ENCODE peak calls at places on chromosomes 6 and 20, in seven cellular contexts. R is effector memory CD4-positive, alpha-beta T cell; B is heart left ventricle; U is CD4-positive, alpha-beta T cell; G is HCT116; V is heart right ventricle; X is CD4-positive, CD25-positive, alpha-beta regulatory T cell. W is an unnamed sample.

GRCh38 chr6:111417946-111418345 is 65.1 kb downstream of the REV3L start:
- DNase-seq in R (no peak), B (no peak), U (no peak), G (no peak), V (no peak), X (no peak), W (no peak)

GRCh38 chr20:64055893-64056638 is 6.6 kb upstream of the SOX18 start:
- DNase-seq in R (no peak), B (peak), U (no peak), G (no peak), V (peak), X (no peak), W (no peak)

GRCh38 chr6:34359438-34360158 is 32.9 kb downstream of the NUDT3 start:
- DNase-seq in R (no peak), B (no peak), U (no peak), G (no peak), V (no peak), X (no peak), W (no peak)

GRCh38 chr6:106797186-106797585 is 167.8 kb downstream of the QRSL1 start:
- DNase-seq in R (no peak), B (no peak), U (no peak), G (no peak), V (no peak), X (no peak), W (no peak)

GRCh38 chr6:56532766-56533551 is 109.7 kb downstream of the DST start:
- DNase-seq in R (no peak), B (no peak), U (no peak), G (no peak), V (no peak), X (no peak), W (no peak)

GRCh38 chr6:164216839-164217238 is 802.3 kb downstream of the QKI start:
- DNase-seq in R (no peak), B (no peak), U (no peak), G (no peak), V (no peak), X (no peak), W (no peak)

GRCh38 chr6:125906158-125906998 is 50.2 kb upstream of the HINT3 start:
- DNase-seq in R (no peak), B (peak), U (peak), G (peak), V (peak), X (peak), W (no peak)

GRCh38 chr20:7180261-7181045 is 413.0 kb downstream of the BMP2 start:
- DNase-seq in R (no peak), B (no peak), U (no peak), G (no peak), V (no peak), X (no peak), W (no peak)

GRCh38 chr6:69289689-69290088 is 507.1 kb downstream of the LMBRD1 start:
- DNase-seq in R (no peak), B (no peak), U (no peak), G (no peak), V (no peak), X (no peak), W (no peak)

GRCh38 chr20:53677447-53678314 is 84.0 kb upstream of the ZNF217 start:
- DNase-seq in R (no peak), B (peak), U (no peak), G (no peak), V (peak), X (no peak), W (no peak)

GRCh38 chr6:45254242-45254641 is 73.9 kb upstream of the RUNX2 start:
- DNase-seq in R (no peak), B (no peak), U (no peak), G (no peak), V (no peak), X (no peak), W (no peak)

GRCh38 chr6:115551510-115551909 is 509.2 kb downstream of the FRK start:
- DNase-seq in R (no peak), B (no peak), U (no peak), G (no peak), V (no peak), X (no peak), W (no peak)

GRCh38 chr20:6698056-6698455 is 69.4 kb upstream of the BMP2 start:
- DNase-seq in R (no peak), B (no peak), U (no peak), G (peak), V (no peak), X (no peak), W (no peak)

GRCh38 chr6:110509617-110510231 is 33.3 kb upstream of the SLC22A16 start:
- DNase-seq in R (no peak), B (no peak), U (no peak), G (peak), V (no peak), X (no peak), W (no peak)

GRCh38 chr6:107618672-107619071 is 128.8 kb downstream of the SOBP start:
- DNase-seq in R (no peak), B (no peak), U (peak), G (no peak), V (no peak), X (peak), W (no peak)

GRCh38 chr20:50460608-50461268 is 49.4 kb upstream of the PTPN1 start:
- DNase-seq in R (peak), B (peak), U (peak), G (peak), V (peak), X (peak), W (peak)

GRCh38 chr20:57663681-57664451 is 43.6 kb upstream of the ZBP1 start:
- DNase-seq in R (no peak), B (peak), U (peak), G (no peak), V (no peak), X (no peak), W (no peak)

GRCh38 chr6:37636112-37636511 is 61.6 kb downstream of the MDGA1 start:
- DNase-seq in R (no peak), B (no peak), U (no peak), G (no peak), V (no peak), X (no peak), W (no peak)

GRCh38 chr20:3660262-3661059 is 2.7 kb downstream of the GFRA4 start:
- DNase-seq in R (no peak), B (no peak), U (no peak), G (no peak), V (no peak), X (no peak), W (no peak)

GRCh38 chr20:43893930-43894329 is 20.7 kb upstream of the TOX2 start:
- DNase-seq in R (no peak), B (no peak), U (no peak), G (no peak), V (no peak), X (no peak), W (no peak)

GRCh38 chr6:16854986-16855385 is 93.7 kb upstream of the ATXN1 start:
- DNase-seq in R (no peak), B (no peak), U (no peak), G (no peak), V (no peak), X (no peak), W (no peak)

GRCh38 chr6:25218346-25218745 is 60.8 kb upstream of the CARMIL1 start:
- DNase-seq in R (no peak), B (no peak), U (no peak), G (no peak), V (no peak), X (no peak), W (no peak)

GRCh38 chr6:11575408-11576033 is 38.0 kb downstream of the TMEM170B start:
- DNase-seq in R (no peak), B (peak), U (no peak), G (peak), V (peak), X (peak), W (peak)

GRCh38 chr6:168335341-168335740 is 15.8 kb upstream of the DACT2 start:
- DNase-seq in R (no peak), B (no peak), U (no peak), G (no peak), V (no peak), X (no peak), W (no peak)

GRCh38 chr6:137806914-137807682 is 60.0 kb upstream of the TNFAIP3 start:
- DNase-seq in R (no peak), B (no peak), U (no peak), G (no peak), V (no peak), X (no peak), W (no peak)

GRCh38 chr20:33305591-33306057 is 22.6 kb downstream of the BPIFB1 start:
- DNase-seq in R (no peak), B (no peak), U (no peak), G (peak), V (no peak), X (no peak), W (no peak)

GRCh38 chr6:84707161-84707560 is 57.2 kb downstream of the TBX18 start:
- DNase-seq in R (no peak), B (no peak), U (no peak), G (no peak), V (no peak), X (no peak), W (no peak)

GRCh38 chr6:141562181-141562800 is 570.4 kb upstream of the GJE1 start:
- DNase-seq in R (no peak), B (peak), U (no peak), G (no peak), V (peak), X (no peak), W (peak)

GRCh38 chr6:25660512-25660911 is 8.5 kb downstream of the SCGN start:
- DNase-seq in R (no peak), B (no peak), U (no peak), G (peak), V (no peak), X (no peak), W (no peak)

GRCh38 chr6:141988954-141989705 is 143.6 kb upstream of the GJE1 start:
- DNase-seq in R (no peak), B (no peak), U (no peak), G (peak), V (no peak), X (peak), W (no peak)

GRCh38 chr20:63830821-63831593 is at the start of gene ZBTB46:
- DNase-seq in R (no peak), B (peak), U (no peak), G (no peak), V (peak), X (no peak), W (no peak)

GRCh38 chr6:158010591-158011477 is 29.2 kb downstream of the SYNJ2 start:
- DNase-seq in R (no peak), B (no peak), U (no peak), G (no peak), V (no peak), X (no peak), W (no peak)

GRCh38 chr6:35173068-35174042 is 32.2 kb upstream of the TCP11 start:
- DNase-seq in R (no peak), B (no peak), U (no peak), G (no peak), V (no peak), X (no peak), W (no peak)

GRCh38 chr20:33919653-33920052 is 74.1 kb upstream of the RALY start:
- DNase-seq in R (no peak), B (no peak), U (no peak), G (no peak), V (no peak), X (no peak), W (no peak)

GRCh38 chr6:94254689-94255088 is 835.3 kb upstream of the EPHA7 start:
- DNase-seq in R (no peak), B (no peak), U (no peak), G (no peak), V (no peak), X (no peak), W (peak)

DNA sequence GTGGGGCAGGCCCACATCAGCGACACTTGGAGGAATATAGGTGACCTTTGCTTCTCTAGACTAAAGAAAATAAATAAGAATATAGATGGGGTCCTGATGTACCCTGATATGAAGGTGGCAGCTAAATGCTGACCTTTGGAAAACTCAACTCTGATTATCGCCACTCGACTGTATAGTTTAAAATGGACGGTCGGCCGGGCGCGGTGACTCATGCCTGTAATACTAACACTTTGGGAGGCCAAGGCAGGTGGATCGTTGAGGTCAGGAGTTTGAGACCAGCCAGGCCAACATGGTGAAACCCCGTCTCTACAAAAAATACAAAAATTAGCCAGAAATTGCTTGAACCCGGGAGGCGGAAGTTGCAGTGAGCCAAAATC is 151.8 kb downstream of the ZMYND8 start:
- DNase-seq in R (no peak), B (no peak), U (no peak), G (peak), V (no peak), X (no peak), W (no peak)
- H3K27ac ChIP-seq in R (no peak), B (no peak), U (no peak), G (peak), V (no peak), X (no peak), W (no peak)

GRCh38 chr6:43268348-43268685 is 25.0 kb downstream of the TTBK1 start:
- DNase-seq in R (no peak), B (peak), U (no peak), G (no peak), V (peak), X (no peak), W (peak)

GRCh38 chr6:43271103-43271815 is 26.8 kb upstream of the SLC22A7 start:
- DNase-seq in R (no peak), B (no peak), U (no peak), G (no peak), V (no peak), X (no peak), W (no peak)

GRCh38 chr6:43268782-43269272 is 25.5 kb downstream of the TTBK1 start:
- DNase-seq in R (no peak), B (no peak), U (no peak), G (no peak), V (no peak), X (no peak), W (no peak)

GRCh38 chr6:43267619-43268347 is 24.5 kb downstream of the TTBK1 start:
- DNase-seq in R (no peak), B (no peak), U (no peak), G (no peak), V (no peak), X (no peak), W (no peak)

GRCh38 chr6:43269273-43270007 is 26.2 kb downstream of the TTBK1 start:
- DNase-seq in R (peak), B (peak), U (peak), G (no peak), V (peak), X (peak), W (no peak)
- H3K27ac ChIP-seq in R (no peak), B (peak), U (no peak), G (no peak), V (peak), X (no peak), W (no peak)

GRCh38 chr6:46491789-46492547 is 719 bp upstream of the RCAN2 start:
- DNase-seq in R (no peak), B (peak), U (no peak), G (peak), V (peak), X (no peak), W (peak)

GRCh38 chr6:46486186-46486585 is 5.1 kb downstream of the RCAN2 start:
- DNase-seq in R (no peak), B (no peak), U (no peak), G (no peak), V (no peak), X (no peak), W (no peak)

GRCh38 chr6:46491201-46491788 is at the start of gene RCAN2:
- DNase-seq in R (no peak), B (peak), U (no peak), G (peak), V (peak), X (no peak), W (peak)

DNA sequence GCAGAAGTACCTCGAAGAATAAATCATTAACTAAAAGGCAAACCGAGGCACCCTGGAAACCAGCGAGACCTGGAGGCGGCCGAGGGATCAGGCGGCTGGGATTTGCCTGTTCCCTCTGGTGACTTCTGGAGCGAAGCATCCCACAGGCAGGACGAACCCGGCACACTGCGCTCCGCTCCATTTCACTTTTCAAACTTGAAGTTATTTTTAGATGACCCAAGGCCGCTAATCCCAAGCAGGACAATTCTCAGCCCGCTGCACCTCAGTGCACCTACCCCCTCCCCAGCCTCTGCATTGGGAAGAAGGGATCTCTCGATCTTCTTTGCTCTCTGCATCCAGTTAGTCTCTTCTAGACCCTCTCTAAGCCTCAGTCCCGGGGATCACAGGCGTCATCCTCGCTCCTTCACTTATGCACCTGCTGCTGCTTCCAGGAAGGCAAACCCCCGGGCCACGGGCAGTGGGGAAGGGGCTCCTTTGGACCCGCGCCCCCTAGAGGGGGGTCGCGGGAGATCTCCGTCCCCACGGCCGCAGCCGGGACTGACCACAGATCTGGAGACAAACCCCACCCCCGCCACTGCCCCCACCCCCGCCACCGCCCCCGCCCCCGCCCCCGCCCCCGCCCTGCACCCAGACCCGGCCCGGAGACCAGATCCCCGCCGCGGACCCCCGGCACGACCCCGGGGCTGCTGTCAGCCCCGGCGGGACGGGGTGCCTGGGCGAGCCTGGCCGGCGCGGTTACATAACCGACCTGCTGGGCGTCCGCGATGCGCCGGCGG is 636 bp downstream of the RCAN2 start:
- DNase-seq in R (no peak), B (peak), U (no peak), G (no peak), V (peak), X (no peak), W (no peak)
- H3K27ac ChIP-seq in R (no peak), B (peak), U (no peak), G (peak), V (peak), X (no peak), W (peak)

GRCh38 chr6:128479048-128479666 is 41.2 kb downstream of the PTPRK start:
- DNase-seq in R (no peak), B (no peak), U (no peak), G (no peak), V (no peak), X (no peak), W (no peak)
- H3K27ac ChIP-seq in R (no peak), B (no peak), U (no peak), G (no peak), V (peak), X (no peak), W (peak)

DNA sequence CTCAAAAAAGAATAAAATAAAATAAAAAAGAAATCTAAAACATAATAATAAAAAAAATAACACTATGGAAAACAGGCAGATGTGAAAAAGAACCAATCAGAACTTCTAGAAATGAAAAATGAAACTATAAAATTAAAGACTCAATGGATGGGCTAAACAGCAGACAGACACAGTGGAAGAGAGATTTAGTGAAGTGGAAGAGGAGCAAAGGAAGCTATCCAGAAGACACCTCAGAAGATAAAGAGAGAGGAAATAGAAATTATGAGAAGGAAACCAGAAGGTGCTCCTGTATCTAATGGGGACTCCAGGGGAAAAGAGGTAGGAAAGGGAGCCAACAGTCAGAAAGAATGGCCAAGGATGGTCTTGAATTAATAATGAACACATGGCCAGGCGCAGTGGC is 18.5 kb downstream of the LAMA5 start:
- DNase-seq in R (no peak), B (no peak), U (no peak), G (no peak), V (no peak), X (no peak), W (no peak)
- H3K27ac ChIP-seq in R (no peak), B (no peak), U (no peak), G (no peak), V (no peak), X (no peak), W (no peak)

DNA sequence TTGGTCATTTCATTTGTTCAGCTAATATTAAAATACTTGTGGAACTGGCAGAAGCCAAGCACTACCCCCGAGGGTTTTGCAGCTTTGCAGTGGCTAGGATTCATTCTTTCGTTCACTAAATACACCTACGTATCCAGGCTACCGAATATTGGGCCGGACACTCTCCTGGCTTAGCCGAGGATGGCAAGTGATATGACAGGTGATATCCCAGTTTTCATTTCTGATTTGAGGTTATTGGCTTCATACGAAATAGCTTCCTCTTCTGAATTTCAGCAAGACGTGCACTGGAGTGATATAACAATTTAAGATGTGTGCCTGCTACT is 536 bp upstream of the MTFR2 start:
- DNase-seq in R (no peak), B (no peak), U (no peak), G (no peak), V (no peak), X (no peak), W (no peak)
- H3K27ac ChIP-seq in R (peak), B (no peak), U (no peak), G (peak), V (peak), X (no peak), W (no peak)

DNA sequence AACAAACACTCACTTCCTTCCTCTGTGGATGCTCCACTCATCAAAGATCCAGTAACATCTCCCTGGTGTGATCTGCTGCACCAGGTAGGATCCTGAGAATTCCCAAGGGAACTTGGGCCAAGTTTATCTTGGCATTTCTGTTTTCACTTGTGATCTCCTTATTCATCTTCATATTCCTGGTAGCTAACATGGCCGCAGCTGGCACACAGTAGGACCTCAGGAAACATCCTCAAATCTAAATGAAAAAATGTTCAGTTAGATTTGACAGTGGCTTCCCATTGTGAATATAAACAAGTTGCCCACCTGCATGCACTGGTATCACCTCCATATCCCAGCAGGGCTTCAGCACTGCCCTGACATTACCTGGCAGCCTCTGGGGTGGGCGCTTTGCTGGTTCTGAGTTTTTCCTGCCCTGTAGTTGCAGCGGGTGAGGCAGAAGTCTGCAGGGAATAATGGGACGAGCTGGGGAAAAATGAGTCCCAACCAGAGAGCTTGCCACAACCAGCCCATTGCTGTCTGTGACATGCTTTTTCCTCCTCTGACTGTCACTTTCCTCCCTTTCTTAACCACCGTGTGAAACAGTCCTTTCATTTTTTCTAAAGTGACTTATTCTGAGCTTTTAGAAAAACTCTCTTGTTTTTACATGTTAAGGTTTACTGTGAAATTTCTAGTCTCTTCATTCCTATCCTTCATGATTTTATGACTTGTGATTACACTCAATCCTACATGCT is 9.4 kb upstream of the DSTN start:
- DNase-seq in R (no peak), B (no peak), U (no peak), G (no peak), V (no peak), X (no peak), W (no peak)
- H3K27ac ChIP-seq in R (no peak), B (no peak), U (no peak), G (no peak), V (no peak), X (no peak), W (no peak)